ENCODE peak calls at places on chromosomes 6 and 20, in nine cellular contexts. Y is GM23248, M is left lung, C is RWPE2, Z is psoas muscle, X is mesenchymal stem cell, N is A549, I is Peyer's patch, P is fibroblast of pulmonary artery. D is an unnamed sample.

GRCh38 chr6:159807150-159807859 is 7.2 kb downstream of the PNLDC1 start:
- DNase-seq in N (no peak), Y (no peak), C (no peak), M (no peak), I (peak; percentile 22), X (no peak), P (peak; percentile 36), Z (no peak), D (no peak)

GRCh38 chr6:9523462-9523861 is 891.4 kb downstream of the TFAP2A start:
- DNase-seq in P (peak; percentile 84), C (no peak), N (no peak), Y (peak; percentile 94), I (no peak), M (no peak), X (peak; percentile 81), Z (no peak), D (peak; percentile 83)

GRCh38 chr6:99995916-99996315 is 1.9 kb upstream of the MCHR2 start:
- DNase-seq in N (no peak), Z (no peak), X (no peak), P (no peak), Y (no peak), M (no peak), C (no peak), I (no peak), D (no peak)

GRCh38 chr6:25147191-25147590 is 132.0 kb upstream of the CARMIL1 start:
- DNase-seq in I (no peak), Y (no peak), C (no peak), N (no peak), Z (no peak), M (no peak), P (no peak), X (no peak), D (no peak)

GRCh38 chr6:19465760-19466159 is 371.4 kb upstream of the ID4 start:
- DNase-seq in M (no peak), Z (no peak), P (peak; percentile 80), C (no peak), I (no peak), N (peak; percentile 3), Y (peak; percentile 71), X (peak; percentile 34), D (peak; percentile 81)

GRCh38 chr6:46876126-46876525 is 45.6 kb downstream of the ADGRF5 start:
- DNase-seq in X (peak; percentile 5), Z (no peak), N (peak; percentile 2), I (no peak), M (no peak), P (peak; percentile 87), Y (peak; percentile 5), C (peak; percentile 94), D (peak; percentile 80)

GRCh38 chr6:292506-293184 is 358 bp downstream of the DUSP22 start:
- DNase-seq in I (peak; percentile 96), X (peak; percentile 59), M (peak; percentile 95), C (no peak), P (peak; percentile 38), Z (peak; percentile 84), N (peak; percentile 19), Y (peak; percentile 71), D (peak; percentile 54)

GRCh38 chr6:35230950-35231349 is 17.2 kb downstream of the SCUBE3 start:
- DNase-seq in N (no peak), M (no peak), C (no peak), Z (no peak), P (peak; percentile 18), I (no peak), X (no peak), Y (no peak), D (no peak)

GRCh38 chr6:3377536-3378397 is 79.1 kb downstream of the SLC22A23 start:
- DNase-seq in X (no peak), M (no peak), I (no peak), P (no peak), Y (peak; percentile 30), Z (no peak), C (no peak), N (no peak), D (peak; percentile 56)

GRCh38 chr6:112701201-112701600 is 354.1 kb downstream of the RFPL4B start:
- DNase-seq in P (peak; percentile 52), M (no peak), X (peak; percentile 18), N (no peak), Y (peak; percentile 6), I (no peak), C (no peak), Z (no peak), D (peak; percentile 41)

GRCh38 chr6:139881728-139882211 is 507.3 kb upstream of the CITED2 start:
- DNase-seq in Y (peak; percentile 39), N (peak; percentile 13), M (no peak), C (no peak), Z (no peak), P (peak; percentile 61), I (peak; percentile 61), X (peak; percentile 50), D (peak; percentile 49)

GRCh38 chr20:47452736-47453161 is 48.9 kb upstream of the NCOA3 start:
- DNase-seq in N (no peak), C (no peak), P (no peak), Y (no peak), I (no peak), M (no peak), Z (no peak), X (no peak), D (no peak)
- H3K4me3 ChIP-seq in N (no peak overlapping the region), C (no peak overlapping the region), P (no peak overlapping the region), Y (peak overlapping the region; percentile 42), I (no peak overlapping the region), M (no peak overlapping the region), Z (no peak overlapping the region), X (no peak overlapping the region), D (no peak overlapping the region)

GRCh38 chr6:163756079-163756478 is 341.6 kb downstream of the QKI start:
- DNase-seq in N (no peak), Y (no peak), X (no peak), M (no peak), P (no peak), Z (no peak), C (no peak), I (peak; percentile 72), D (no peak)
- H3K4me3 ChIP-seq in N (no peak overlapping the region), Y (no peak overlapping the region), X (no peak overlapping the region), M (no peak overlapping the region), P (no peak overlapping the region), Z (peak overlapping the region; percentile 17), C (no peak overlapping the region), I (no peak overlapping the region), D (no peak overlapping the region)

GRCh38 chr20:5918856-5919633 is 31.3 kb downstream of the TRMT6 start:
- DNase-seq in X (peak; percentile 43), C (no peak), Z (no peak), N (peak; percentile 51), Y (peak; percentile 63), M (no peak), P (peak; percentile 71), I (no peak), D (peak; percentile 59)
- H3K4me3 ChIP-seq in X (no peak overlapping the region), C (no peak overlapping the region), Z (no peak overlapping the region), N (no peak overlapping the region), Y (peak overlapping the region; percentile 11), M (no peak overlapping the region), P (no peak overlapping the region), I (no peak overlapping the region), D (no peak overlapping the region)

DNA sequence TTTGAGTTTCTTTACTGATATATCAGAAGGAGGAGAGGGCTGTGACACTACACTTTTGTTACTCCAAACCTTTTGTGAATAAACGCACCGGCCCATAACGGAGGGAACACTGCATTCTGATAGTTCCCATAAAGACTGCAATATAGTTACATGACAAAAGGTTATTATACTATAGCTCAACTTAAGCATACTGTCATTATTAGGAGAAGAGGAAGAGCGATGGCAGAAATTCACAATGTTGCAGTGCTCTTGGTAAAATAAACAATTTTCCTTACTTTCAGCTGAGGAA is 2.3 kb upstream of the PDE10A start:
- DNase-seq in Y (no peak), P (no peak), N (no peak), Z (no peak), C (no peak), I (no peak), M (no peak), X (no peak), D (no peak)
- H3K4me3 ChIP-seq in Y (no peak overlapping the region), P (peak overlapping the region; percentile 86), N (no peak overlapping the region), Z (no peak overlapping the region), C (no peak overlapping the region), I (no peak overlapping the region), M (no peak overlapping the region), X (no peak overlapping the region), D (no peak overlapping the region)

DNA sequence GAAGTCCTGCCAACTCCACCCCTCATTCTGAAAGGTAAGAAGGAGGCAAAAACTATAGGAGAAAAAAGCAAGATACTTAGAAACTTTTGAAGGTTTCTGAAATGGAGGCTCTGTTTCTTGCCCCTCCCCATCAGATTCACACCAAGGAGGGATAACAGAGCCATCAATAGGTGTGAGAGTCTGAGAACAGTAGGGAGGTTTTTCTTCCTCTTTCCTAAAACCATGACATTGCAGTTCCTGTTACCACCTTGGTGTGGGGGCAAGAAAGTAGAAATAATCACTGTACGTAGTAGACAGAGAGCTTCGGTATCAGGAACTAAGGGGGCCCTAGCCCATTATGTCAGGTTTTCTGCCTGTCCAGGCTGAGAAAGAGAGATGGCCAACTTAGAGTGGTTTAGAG is 333.3 kb upstream of the SYNCRIP start:
- DNase-seq in Z (no peak), Y (no peak), I (no peak), M (no peak), X (no peak), C (no peak), P (no peak), N (no peak), D (no peak)
- H3K4me3 ChIP-seq in Z (no peak overlapping the region), Y (no peak overlapping the region), I (no peak overlapping the region), M (no peak overlapping the region), X (no peak overlapping the region), C (no peak overlapping the region), P (no peak overlapping the region), N (no peak overlapping the region), D (no peak overlapping the region)

DNA sequence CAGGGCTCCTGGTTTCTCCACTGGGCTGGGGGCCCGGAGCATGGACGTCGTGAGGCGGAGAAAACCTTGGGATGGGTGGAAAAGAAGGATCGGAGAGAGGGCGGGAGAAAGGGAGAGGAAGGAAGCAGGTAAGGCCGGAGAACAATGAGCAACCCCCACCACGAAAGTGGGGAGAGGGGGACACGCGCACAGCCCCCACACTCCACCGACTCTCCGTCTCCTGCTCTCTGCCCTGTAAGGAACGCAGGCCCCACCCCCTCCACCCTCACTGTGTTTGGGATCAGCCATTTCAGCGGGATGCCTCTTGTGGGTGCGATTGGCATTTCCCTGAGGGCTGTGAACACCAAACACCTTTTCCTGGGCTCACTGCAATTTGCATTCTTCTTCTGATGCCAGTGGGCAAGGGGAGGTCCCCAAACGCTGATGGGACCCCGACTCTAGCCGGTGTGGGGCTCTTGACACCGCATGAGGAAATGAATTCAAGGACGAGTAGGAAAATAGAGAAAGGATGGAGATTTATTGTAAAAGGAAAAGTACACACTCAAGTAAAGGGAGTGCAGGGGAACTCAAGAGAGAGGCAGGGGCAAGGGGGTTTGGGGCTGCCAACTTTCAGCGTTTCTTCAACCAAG is 13.0 kb upstream of the RAET1L start:
- DNase-seq in Z (no peak), N (no peak), I (no peak), X (no peak), P (no peak), M (no peak), C (no peak), Y (peak; percentile 24), D (no peak)
- H3K4me3 ChIP-seq in Z (peak overlapping the region; percentile 41), N (no peak overlapping the region), I (no peak overlapping the region), X (no peak overlapping the region), P (no peak overlapping the region), M (no peak overlapping the region), C (peak overlapping the region; percentile 14), Y (no peak overlapping the region), D (no peak overlapping the region)